ENCODE peak calls at places on chromosomes 6 and 20, in seven cellular contexts. F, N, D, M, Z, V and U are unnamed samples.

GRCh38 chr6:69973763-69974162 is 107.4 kb downstream of the COL19A1 start:
- DNase-seq in N (no peak), V (no peak), M (no peak), Z (no peak), D (no peak), F (no peak), U (no peak)

GRCh38 chr20:48879609-48880008 is 41.9 kb upstream of the ARFGEF2 start:
- DNase-seq in M (no peak), D (no peak), Z (no peak), V (peak; percentile 68), N (no peak), F (no peak), U (no peak)

GRCh38 chr6:22727709-22728108 is 158.3 kb downstream of the HDGFL1 start:
- DNase-seq in M (no peak), D (no peak), V (no peak), Z (no peak), N (no peak), F (no peak), U (no peak)

GRCh38 chr20:52805128-52805527 is 167.0 kb upstream of the TSHZ2 start:
- DNase-seq in Z (no peak), F (no peak), V (no peak), M (no peak), D (no peak), N (no peak), U (no peak)

GRCh38 chr20:51760905-51761544 is 7.2 kb downstream of the ATP9A start:
- DNase-seq in N (no peak), F (no peak), D (peak; percentile 58), V (peak; percentile 84), M (no peak), Z (no peak), U (no peak)

GRCh38 chr6:14038636-14039035 is 78.9 kb upstream of the CD83 start:
- DNase-seq in N (no peak), D (no peak), M (no peak), V (no peak), Z (no peak), F (no peak), U (no peak)

GRCh38 chr6:4561078-4561435 is 215.1 kb upstream of the CDYL start:
- DNase-seq in M (no peak), V (no peak), F (no peak), N (no peak), Z (no peak), D (no peak), U (no peak)

GRCh38 chr20:10637062-10637559 is 36.7 kb downstream of the JAG1 start:
- DNase-seq in N (no peak), D (no peak), V (no peak), M (no peak), Z (peak; percentile 55), F (no peak), U (no peak)

GRCh38 chr20:6663104-6663503 is 104.4 kb upstream of the BMP2 start:
- DNase-seq in Z (no peak), D (no peak), M (peak; percentile 57), F (no peak), N (no peak), V (no peak), U (no peak)

GRCh38 chr6:75199856-75200255 is 6.0 kb downstream of the COL12A1 start:
- DNase-seq in N (no peak), Z (no peak), M (no peak), F (no peak), D (no peak), V (no peak), U (no peak)

GRCh38 chr6:47146426-47147174 is 104.5 kb upstream of the ADGRF1 start:
- DNase-seq in M (no peak), Z (no peak), N (no peak), D (peak; percentile 55), F (no peak), V (peak; percentile 98), U (no peak)

DNA sequence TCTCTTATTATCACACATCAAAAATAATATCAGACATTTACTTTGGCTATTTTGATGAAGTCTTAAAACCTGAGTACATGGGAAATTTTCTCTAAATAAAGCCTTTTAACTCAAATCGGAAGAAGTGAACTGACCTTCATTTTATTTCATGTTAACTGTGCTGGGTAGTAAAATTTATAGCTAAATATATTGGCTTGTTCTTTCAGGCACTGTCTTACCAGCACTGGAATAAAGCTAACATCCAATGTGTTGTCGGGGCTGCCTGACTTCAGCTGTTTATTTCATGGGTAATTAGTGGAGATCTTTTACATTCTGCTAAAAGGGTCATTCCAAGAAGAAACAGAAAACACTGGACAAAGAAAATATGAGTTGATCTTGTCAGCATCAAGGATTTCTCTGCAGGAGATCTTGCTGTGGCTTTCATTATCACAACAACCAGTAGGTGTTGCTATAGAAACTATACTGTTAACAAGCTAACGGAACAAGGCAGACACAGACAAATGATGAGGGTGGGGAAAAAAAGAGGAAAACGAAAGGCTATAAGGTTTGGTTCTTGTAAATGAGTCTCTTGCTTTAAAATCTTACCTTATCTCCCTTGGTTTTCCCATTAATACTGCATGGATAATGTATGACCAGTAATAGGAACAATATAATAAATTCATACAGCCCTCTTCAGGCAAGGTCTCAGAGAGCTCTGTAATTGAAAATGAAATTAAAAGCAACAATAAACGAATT is 206.9 kb downstream of the SIM1 start:
- DNase-seq in N (no peak), V (peak; percentile 52), F (no peak), M (no peak), Z (no peak), D (no peak), U (no peak)
- TF ChIP-seq CTCF in N (no peak), V (peak; percentile 40), F (no peak), M (peak; percentile 5), Z (no peak), D (peak; percentile 39), U (no peak)

GRCh38 chr6:94769197-94769596 is 808.1 kb upstream of the MANEA start:
- DNase-seq in Z (no peak), F (no peak), D (peak; percentile 53), M (no peak), N (no peak), V (no peak), U (no peak)
- H3K4me1 ChIP-seq in Z (no peaks in the 10 kb centered on the region), F (no peaks in the 10 kb centered on the region), D (no peaks in the 10 kb centered on the region), M (no peaks in the 10 kb centered on the region), N (no peaks in the 10 kb centered on the region), V (no peaks in the 10 kb centered on the region), U (no peaks in the 10 kb centered on the region)

DNA sequence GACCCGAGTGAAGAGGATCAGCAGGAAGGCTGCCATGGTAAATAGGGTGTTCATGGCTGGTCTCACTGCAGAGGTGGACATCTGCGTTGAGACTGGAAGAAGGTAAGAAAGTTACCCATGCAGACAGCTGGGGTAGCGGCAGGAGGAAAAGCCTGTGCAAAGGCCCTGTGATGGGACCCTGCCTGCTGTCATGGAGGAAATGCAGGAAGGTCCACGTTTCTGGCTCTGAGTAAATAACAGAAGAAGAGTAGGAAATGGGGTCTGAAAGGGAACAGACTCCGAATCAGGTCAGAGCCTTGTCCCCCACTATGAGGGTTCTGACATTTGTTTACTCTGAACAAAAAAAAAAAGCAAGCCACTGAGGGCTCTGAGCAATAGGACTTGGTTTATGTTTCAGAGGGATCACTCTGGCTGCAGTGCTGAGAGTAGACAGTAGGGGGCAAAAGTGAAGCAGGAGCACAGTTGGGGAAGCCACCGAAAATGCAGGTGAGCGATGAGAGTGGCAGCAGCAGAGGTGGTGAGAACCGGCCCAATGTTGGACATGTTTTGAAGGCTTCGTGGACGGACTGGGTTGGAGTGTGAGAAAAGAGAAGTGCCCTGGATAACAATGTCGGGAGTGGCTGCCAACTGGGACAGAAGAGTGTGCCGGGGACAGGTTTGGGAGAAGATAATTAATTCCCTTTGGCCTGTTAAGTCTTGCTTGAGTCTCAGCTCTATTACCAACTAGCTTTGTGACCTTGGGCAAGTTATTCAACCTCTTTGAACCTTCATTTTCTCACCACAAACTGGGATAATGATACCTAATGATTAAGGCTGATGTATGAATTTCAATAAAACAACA is 57.9 kb upstream of the MAP7 start:
- DNase-seq in M (peak; percentile 62), N (peak; percentile 44), F (peak; percentile 70), V (peak; percentile 78), D (peak; percentile 97), Z (peak; percentile 57), U (peak; percentile 63)
- TF ChIP-seq CTCF in M (peak; percentile 91), N (peak; percentile 79), F (peak; percentile 72), V (peak; percentile 91), D (peak; percentile 82), Z (peak; percentile 67), U (peak; percentile 79)

DNA sequence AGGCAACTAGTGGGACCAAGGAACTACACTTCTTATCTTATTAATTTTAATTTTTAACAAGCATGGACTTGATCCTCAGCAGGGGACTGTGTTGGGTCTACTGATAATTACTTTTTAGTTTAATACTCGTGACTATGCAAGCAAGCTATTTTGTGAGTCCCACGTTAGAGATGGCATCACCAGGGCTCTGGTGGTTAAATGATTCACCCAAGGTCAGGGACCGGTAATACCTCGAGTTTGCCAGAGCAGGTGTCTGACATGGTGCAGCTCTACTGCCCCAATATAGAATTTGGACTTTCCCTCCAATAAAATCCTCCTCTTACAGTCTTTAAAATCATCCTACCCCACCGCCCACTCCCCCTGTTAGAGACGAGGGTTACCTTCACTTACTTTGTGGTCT is 98.6 kb upstream of the RIN2 start:
- DNase-seq in D (peak; percentile 19), Z (no peak), F (no peak), N (no peak), M (no peak), V (no peak), U (no peak)
- H3K4me1 ChIP-seq in D (peaks cover 7% of the 10 kb centered on the region), Z (no peaks in the 10 kb centered on the region), F (no peaks in the 10 kb centered on the region), N (peaks cover 4% of the 10 kb centered on the region), M (peaks cover 13% of the 10 kb centered on the region), V (peaks cover 43% of the 10 kb centered on the region), U (no peaks in the 10 kb centered on the region)

GRCh38 chr6:139373154-139373927 is 1.1 kb downstream of the CITED2 start:
- DNase-seq in D (peak; percentile 80), N (peak; percentile 68), M (peak; percentile 63), F (peak; percentile 86), V (peak; percentile 79), Z (peak; percentile 72), U (peak; percentile 68)
- TF ChIP-seq CTCF in D (peak; percentile 61), N (peak; percentile 48), M (peak; percentile 23), F (no peak), V (no peak), Z (peak; percentile 34), U (no peak)

DNA sequence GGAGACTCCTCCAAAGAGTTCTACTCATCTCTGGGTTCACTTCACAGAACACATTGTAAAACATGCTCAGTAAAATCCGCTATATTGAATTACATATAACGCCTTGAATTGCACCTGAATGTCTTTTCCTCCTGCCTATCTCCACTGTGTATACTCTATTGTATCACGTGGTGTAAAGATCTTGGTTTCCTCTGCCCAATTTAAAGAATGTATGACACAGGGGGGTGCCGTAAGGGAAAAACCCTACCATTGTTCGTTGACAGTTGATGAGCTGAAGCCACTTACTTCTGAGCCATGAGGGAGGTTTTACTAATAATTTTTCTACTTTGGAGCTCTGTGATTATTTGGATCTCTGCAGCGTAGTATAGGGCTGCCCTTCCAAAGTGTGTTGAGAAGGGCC is 6.0 kb downstream of the ASF1A start:
- DNase-seq in D (no peak), M (no peak), Z (no peak), F (no peak), V (peak; percentile 46), N (no peak), U (no peak)
- H3K4me1 ChIP-seq in D (peaks cover 12% of the 10 kb centered on the region), M (no peaks in the 10 kb centered on the region), Z (peaks cover 19% of the 10 kb centered on the region), F (peaks cover 37% of the 10 kb centered on the region), V (peaks cover 24% of the 10 kb centered on the region), N (peaks cover 74% of the 10 kb centered on the region), U (peaks cover 36% of the 10 kb centered on the region)

GRCh38 chr6:144244688-144245087 is 40.4 kb upstream of the UTRN start:
- DNase-seq in V (no peak), D (no peak), M (no peak), Z (no peak), N (no peak), F (no peak), U (no peak)
- TF ChIP-seq CTCF in V (peak; percentile 24), D (peak; percentile 58), M (no peak), Z (no peak), N (no peak), F (no peak), U (no peak)